ENCODE peak calls at places on chromosomes 2 and 18, in eight cellular contexts. B is PC-9; Z is endothelial cell of umbilical vein; E is A549; R is naive thymus-derived CD4-positive, alpha-beta T cell; M is adrenal gland; S is cardiac muscle cell; P is effector memory CD4-positive, alpha-beta T cell. L is an unnamed sample.

GRCh38 chr2:239275037-239275685 is 125.7 kb downstream of the HDAC4 start:
- DNase-seq in B (peak; percentile 87), Z (no peak), E (peak; percentile 97), R (peak; percentile 83), M (peak; percentile 91), S (peak; percentile 95), P (peak; percentile 74), L (peak; percentile 92)

GRCh38 chr2:39124770-39125075 is 3.9 kb upstream of the SOS1 start:
- DNase-seq in B (no peak), Z (no peak), E (no peak), R (no peak), M (no peak), S (no peak), P (no peak), L (no peak)

GRCh38 chr2:134815741-134816140 is 22.7 kb upstream of the ACMSD start:
- DNase-seq in B (no peak), Z (no peak), E (no peak), R (no peak), M (no peak), S (no peak), P (no peak), L (no peak)

GRCh38 chr2:120741514-120742448 is 6.1 kb downstream of the GLI2 start:
- DNase-seq in B (peak; percentile 31), Z (no peak), E (no peak), R (no peak), M (peak; percentile 11), S (peak; percentile 40), P (no peak), L (no peak)

GRCh38 chr2:164847966-164848365 is 6.3 kb upstream of the COBLL1 start:
- DNase-seq in B (no peak), Z (no peak), E (no peak), R (no peak), M (no peak), S (no peak), P (no peak), L (no peak)

GRCh38 chr2:218648473-218649100 is 10.8 kb downstream of the ZNF142 start:
- DNase-seq in B (peak; percentile 54), Z (peak; percentile 75), E (peak; percentile 80), R (peak; percentile 46), M (peak; percentile 59), S (peak; percentile 79), P (peak; percentile 23), L (no peak)

GRCh38 chr2:37827911-37828411 is 97.1 kb upstream of the RMDN2 start:
- DNase-seq in B (peak; percentile 23), Z (peak; percentile 70), E (no peak), R (no peak), M (no peak), S (peak; percentile 77), P (no peak), L (no peak)

GRCh38 chr2:28052691-28053090 is 162.2 kb downstream of the BABAM2 start:
- DNase-seq in B (no peak), Z (peak; percentile 51), E (no peak), R (no peak), M (no peak), S (peak; percentile 70), P (no peak), L (no peak)

GRCh38 chr2:165474621-165475269 is 5.2 kb downstream of the CSRNP3 start:
- DNase-seq in B (no peak), Z (no peak), E (no peak), R (no peak), M (no peak), S (no peak), P (no peak), L (no peak)

GRCh38 chr2:111119004-111119846 is 1.5 kb upstream of the BCL2L11 start:
- DNase-seq in B (no peak), Z (peak; percentile 22), E (no peak), R (peak; percentile 34), M (no peak), S (no peak), P (peak; percentile 19), L (peak; percentile 51)

GRCh38 chr2:20666364-20667150 is at the start of gene GDF7:
- DNase-seq in B (no peak), Z (peak; percentile 79), E (peak; percentile 41), R (no peak), M (no peak), S (no peak), P (peak; percentile 6), L (no peak)

DNA sequence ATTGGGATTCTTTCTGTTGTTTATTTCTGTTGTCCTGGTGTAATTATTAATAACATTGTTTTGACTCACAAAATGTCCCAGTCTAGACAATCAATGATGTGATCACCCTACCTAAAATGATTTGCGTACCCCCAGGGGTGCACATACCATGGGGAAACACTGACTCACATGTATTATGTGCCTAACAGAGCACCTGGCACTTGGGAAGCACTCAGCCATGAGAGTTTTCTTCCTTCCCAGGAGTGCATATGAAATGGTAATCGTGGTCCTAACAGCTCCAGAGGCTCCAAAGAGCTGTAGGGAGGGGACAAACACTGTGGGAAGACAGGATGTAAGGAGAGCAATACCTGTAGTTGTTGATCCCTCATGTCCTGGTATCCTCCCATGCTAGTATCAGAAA is 187.8 kb upstream of the ERBB4 start:
- DNase-seq in B (no peak), Z (no peak), E (no peak), R (no peak), M (no peak), S (no peak), P (no peak), L (no peak)
- H3K27ac ChIP-seq in B (no peak overlapping the region), Z (no peak overlapping the region), E (no peak overlapping the region), R (no peak overlapping the region), M (no peak overlapping the region), S (no peak overlapping the region), P (no peak overlapping the region), L (no peak overlapping the region)

GRCh38 chr2:172458561-172459124 is 31.3 kb downstream of the ITGA6 start:
- DNase-seq in B (no peak), Z (no peak), E (no peak), R (no peak), M (no peak), S (no peak), P (no peak), L (no peak)

GRCh38 chr2:172455121-172455515 is 27.7 kb downstream of the ITGA6 start:
- DNase-seq in B (peak; percentile 84), Z (no peak), E (no peak), R (peak; percentile 25), M (no peak), S (no peak), P (no peak), L (no peak)

GRCh38 chr2:172457606-172458005 is 30.2 kb downstream of the ITGA6 start:
- DNase-seq in B (no peak), Z (no peak), E (no peak), R (no peak), M (no peak), S (no peak), P (no peak), L (no peak)

GRCh38 chr2:172454404-172455120 is 27.2 kb downstream of the ITGA6 start:
- DNase-seq in B (no peak), Z (no peak), E (no peak), R (no peak), M (no peak), S (no peak), P (no peak), L (no peak)

DNA sequence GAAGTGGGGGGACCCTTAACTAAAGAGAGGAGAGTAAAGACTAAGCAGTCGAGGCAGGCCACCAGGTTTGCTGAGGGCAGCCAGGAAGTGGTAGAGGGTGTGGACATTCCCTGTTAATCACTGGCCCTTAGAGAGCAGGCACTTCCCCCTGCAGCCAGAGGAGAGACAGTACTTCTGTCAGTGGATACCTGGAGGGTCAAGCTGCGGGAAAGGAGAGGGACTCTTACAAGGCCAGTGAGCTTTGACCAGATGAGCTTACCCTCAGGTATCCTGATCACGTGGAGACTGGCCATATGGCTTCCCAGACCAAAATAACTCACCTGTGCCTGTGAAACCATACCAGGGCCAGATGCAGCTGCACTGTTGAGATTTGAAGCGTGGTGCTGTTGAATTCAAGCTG is 28.6 kb downstream of the ITGA6 start:
- DNase-seq in B (peak; percentile 63), Z (no peak), E (no peak), R (no peak), M (no peak), S (no peak), P (no peak), L (no peak)
- H3K4me1 ChIP-seq in B (peaks cover 73% of the 10 kb centered on the region), Z (peaks cover 6% of the 10 kb centered on the region), E (peaks cover 6% of the 10 kb centered on the region), R (peaks cover 16% of the 10 kb centered on the region), M (peaks cover 11% of the 10 kb centered on the region), S (peaks cover 6% of the 10 kb centered on the region), P (peaks cover 46% of the 10 kb centered on the region), L (peaks cover 88% of the 10 kb centered on the region)

DNA sequence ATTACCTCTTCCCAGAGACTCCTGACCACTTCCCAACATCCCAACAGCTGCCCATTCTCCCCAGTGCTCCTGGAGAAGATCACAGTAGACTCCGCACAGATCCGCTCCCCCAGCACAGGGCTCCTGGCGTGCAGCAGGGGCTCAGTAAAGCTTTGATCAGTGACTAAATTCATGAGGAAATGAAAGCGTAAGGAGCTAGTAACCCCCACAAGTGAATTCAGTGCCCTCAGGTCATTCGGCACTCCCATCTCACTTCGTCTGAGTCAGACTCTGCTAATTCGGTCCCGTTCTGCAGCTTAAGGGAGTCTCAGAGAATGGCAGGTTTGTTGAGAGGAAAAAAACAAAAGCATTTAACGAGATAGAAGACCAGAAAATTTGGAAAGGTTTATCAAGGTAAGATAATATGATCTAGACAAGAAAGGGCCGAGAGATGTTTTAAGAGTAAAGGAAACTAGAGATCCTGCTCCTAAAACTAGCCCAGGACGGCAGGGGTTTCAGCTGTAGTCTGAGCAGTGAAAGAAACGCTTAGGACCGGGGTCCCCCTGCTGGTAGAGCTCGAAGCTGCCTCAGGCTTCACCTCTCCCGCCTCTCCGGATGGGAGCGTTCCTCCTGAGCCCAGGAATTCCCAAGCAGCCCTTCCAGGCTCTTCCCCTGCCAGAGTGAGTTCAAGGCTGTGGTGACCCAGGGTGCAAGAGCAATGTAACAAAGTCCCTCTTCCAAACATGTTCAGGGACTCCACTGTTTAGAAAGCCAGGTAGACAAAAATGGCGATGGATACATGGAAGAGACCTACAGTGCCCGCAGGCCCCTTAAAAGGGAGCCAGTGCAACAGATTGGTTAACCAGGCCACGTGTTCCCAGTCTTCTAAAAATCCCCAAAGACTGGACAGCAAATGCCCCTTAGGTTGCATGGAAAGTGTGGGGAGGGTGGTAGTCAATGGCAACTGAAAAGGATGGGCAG is 127.3 kb downstream of the DNER start:
- DNase-seq in B (peak; percentile 75), Z (peak; percentile 53), E (peak; percentile 77), R (no peak), M (peak; percentile 89), S (peak; percentile 86), P (no peak), L (no peak)
- H3K4me3 ChIP-seq in B (peak overlapping the region; percentile 54), Z (no peak overlapping the region), E (peak overlapping the region; percentile 32), R (no peak overlapping the region), M (peak overlapping the region; percentile 33), S (no peak overlapping the region), P (no peak overlapping the region), L (no peak overlapping the region)

GRCh38 chr18:48818329-48819254 is 132.2 kb downstream of the SMAD7 start:
- DNase-seq in B (no peak), Z (no peak), E (no peak), R (no peak), M (peak; percentile 1), S (no peak), P (no peak), L (no peak)

GRCh38 chr18:48821251-48821590 is 129.5 kb downstream of the SMAD7 start:
- DNase-seq in B (no peak), Z (no peak), E (no peak), R (no peak), M (no peak), S (no peak), P (no peak), L (no peak)

GRCh38 chr18:48819276-48819675 is 131.5 kb downstream of the SMAD7 start:
- DNase-seq in B (no peak), Z (no peak), E (no peak), R (no peak), M (peak; percentile 4), S (no peak), P (no peak), L (no peak)

GRCh38 chr18:48820483-48821250 is 130.1 kb downstream of the SMAD7 start:
- DNase-seq in B (no peak), Z (no peak), E (no peak), R (no peak), M (peak; percentile 9), S (no peak), P (no peak), L (peak; percentile 27)

GRCh38 chr18:48819781-48820482 is 130.8 kb downstream of the SMAD7 start:
- DNase-seq in B (no peak), Z (no peak), E (no peak), R (no peak), M (peak; percentile 6), S (no peak), P (no peak), L (no peak)
- H3K27ac ChIP-seq in B (no peak overlapping the region), Z (no peak overlapping the region), E (no peak overlapping the region), R (no peak overlapping the region), M (no peak overlapping the region), S (peak overlapping the region; percentile 12), P (no peak overlapping the region), L (no peak overlapping the region)

L was measured in CD8-positive, alpha-beta memory T cell.